ENCODE peak calls at places on chromosome 16, in ten cellular contexts. One of them, this sample, is unnamed.

GRCh38 chr16:28184625-28185024 is 27.1 kb downstream of the XPO6 start:
- DNase-seq in A549: no peak
- DNase-seq in GM12891: no peak
- DNase-seq in body of pancreas: no peak
- DNase-seq in IMR-90: no peak
- DNase-seq in HepG2: no peak
- DNase-seq in sigmoid colon: no peak
- DNase-seq in testis: no peak
- DNase-seq in K562: no peak
- DNase-seq in heart left ventricle: no peak
- DNase-seq in this sample: no peak

GRCh38 chr16:12874135-12874534 is 27.3 kb upstream of the SHISA9 start:
- DNase-seq in A549: peak
- DNase-seq in GM12891: no peak
- DNase-seq in body of pancreas: no peak
- DNase-seq in IMR-90: peak
- DNase-seq in HepG2: no peak
- DNase-seq in sigmoid colon: no peak
- DNase-seq in testis: no peak
- DNase-seq in K562: no peak
- DNase-seq in heart left ventricle: no peak
- DNase-seq in this sample: no peak

GRCh38 chr16:88807626-88808453 is 3.9 kb downstream of the APRT start:
- DNase-seq in A549: no peak
- DNase-seq in GM12891: no peak
- DNase-seq in body of pancreas: no peak
- DNase-seq in IMR-90: no peak
- DNase-seq in HepG2: no peak
- DNase-seq in sigmoid colon: no peak
- DNase-seq in testis: no peak
- DNase-seq in K562: no peak
- DNase-seq in heart left ventricle: no peak
- DNase-seq in this sample: no peak

GRCh38 chr16:21097151-21097550 is 53.5 kb downstream of the DNAH3 start:
- DNase-seq in A549: no peak
- DNase-seq in GM12891: no peak
- DNase-seq in body of pancreas: no peak
- DNase-seq in IMR-90: peak
- DNase-seq in HepG2: no peak
- DNase-seq in sigmoid colon: no peak
- DNase-seq in testis: no peak
- DNase-seq in K562: no peak
- DNase-seq in heart left ventricle: no peak
- DNase-seq in this sample: no peak

GRCh38 chr16:718389-718788 is 2.6 kb upstream of the ANTKMT start:
- DNase-seq in A549: no peak
- DNase-seq in GM12891: no peak
- DNase-seq in body of pancreas: no peak
- DNase-seq in IMR-90: no peak
- DNase-seq in HepG2: no peak
- DNase-seq in sigmoid colon: no peak
- DNase-seq in testis: no peak
- DNase-seq in K562: no peak
- DNase-seq in heart left ventricle: no peak
- DNase-seq in this sample: no peak

GRCh38 chr16:89357055-89357454 is 133.3 kb downstream of the ANKRD11 start:
- DNase-seq in A549: no peak
- DNase-seq in GM12891: no peak
- DNase-seq in body of pancreas: no peak
- DNase-seq in IMR-90: no peak
- DNase-seq in HepG2: peak
- DNase-seq in sigmoid colon: no peak
- DNase-seq in testis: no peak
- DNase-seq in K562: peak
- DNase-seq in heart left ventricle: no peak
- DNase-seq in this sample: no peak

GRCh38 chr16:804193-805048 is 3.9 kb upstream of the GNG13 start:
- DNase-seq in A549: no peak
- DNase-seq in GM12891: no peak
- DNase-seq in body of pancreas: no peak
- DNase-seq in IMR-90: no peak
- DNase-seq in HepG2: no peak
- DNase-seq in sigmoid colon: no peak
- DNase-seq in testis: no peak
- DNase-seq in K562: no peak
- DNase-seq in heart left ventricle: no peak
- DNase-seq in this sample: no peak

GRCh38 chr16:75550211-75550662 is 5.8 kb downstream of the TMEM231 start:
- DNase-seq in A549: peak
- DNase-seq in GM12891: no peak
- DNase-seq in body of pancreas: peak
- DNase-seq in IMR-90: peak
- DNase-seq in HepG2: peak
- DNase-seq in sigmoid colon: no peak
- DNase-seq in testis: peak
- DNase-seq in K562: no peak
- DNase-seq in heart left ventricle: peak
- DNase-seq in this sample: peak

GRCh38 chr16:79348521-79349306 is 251.8 kb downstream of the MAF start:
- DNase-seq in A549: no peak
- DNase-seq in GM12891: no peak
- DNase-seq in body of pancreas: no peak
- DNase-seq in IMR-90: no peak
- DNase-seq in HepG2: no peak
- DNase-seq in sigmoid colon: no peak
- DNase-seq in testis: no peak
- DNase-seq in K562: no peak
- DNase-seq in heart left ventricle: no peak
- DNase-seq in this sample: no peak

GRCh38 chr16:19130852-19131808 is 17.4 kb downstream of the ITPRIPL2 start:
- DNase-seq in A549: no peak
- DNase-seq in GM12891: no peak
- DNase-seq in body of pancreas: no peak
- DNase-seq in IMR-90: peak
- DNase-seq in HepG2: no peak
- DNase-seq in sigmoid colon: peak
- DNase-seq in testis: peak
- DNase-seq in K562: peak
- DNase-seq in heart left ventricle: peak
- DNase-seq in this sample: no peak

GRCh38 chr16:57987441-57988177 is 12.9 kb downstream of the ZNF319 start:
- DNase-seq in A549: no peak
- DNase-seq in GM12891: no peak
- DNase-seq in body of pancreas: no peak
- DNase-seq in IMR-90: no peak
- DNase-seq in HepG2: no peak
- DNase-seq in sigmoid colon: no peak
- DNase-seq in testis: no peak
- DNase-seq in K562: no peak
- DNase-seq in heart left ventricle: no peak
- DNase-seq in this sample: no peak

GRCh38 chr16:71441348-71441781 is 489 bp downstream of the TLE7 start:
- DNase-seq in A549: no peak
- DNase-seq in GM12891: no peak
- DNase-seq in body of pancreas: no peak
- DNase-seq in IMR-90: no peak
- DNase-seq in HepG2: no peak
- DNase-seq in sigmoid colon: no peak
- DNase-seq in testis: peak
- DNase-seq in K562: no peak
- DNase-seq in heart left ventricle: no peak
- DNase-seq in this sample: peak

GRCh38 chr16:12546918-12547607 is 256.6 kb downstream of the CPPED1 start:
- DNase-seq in A549: no peak
- DNase-seq in GM12891: no peak
- DNase-seq in body of pancreas: no peak
- DNase-seq in IMR-90: peak
- DNase-seq in HepG2: no peak
- DNase-seq in sigmoid colon: no peak
- DNase-seq in testis: no peak
- DNase-seq in K562: no peak
- DNase-seq in heart left ventricle: no peak
- DNase-seq in this sample: no peak

GRCh38 chr16:88948781-88949490 is 28.1 kb downstream of the CBFA2T3 start:
- DNase-seq in A549: no peak
- DNase-seq in GM12891: no peak
- DNase-seq in body of pancreas: no peak
- DNase-seq in IMR-90: no peak
- DNase-seq in HepG2: no peak
- DNase-seq in sigmoid colon: no peak
- DNase-seq in testis: no peak
- DNase-seq in K562: no peak
- DNase-seq in heart left ventricle: no peak
- DNase-seq in this sample: no peak

GRCh38 chr16:77409311-77409710 is 25.5 kb downstream of the ADAMTS18 start:
- DNase-seq in A549: no peak
- DNase-seq in GM12891: no peak
- DNase-seq in body of pancreas: no peak
- DNase-seq in IMR-90: no peak
- DNase-seq in HepG2: no peak
- DNase-seq in sigmoid colon: no peak
- DNase-seq in testis: no peak
- DNase-seq in K562: no peak
- DNase-seq in heart left ventricle: no peak
- DNase-seq in this sample: no peak

GRCh38 chr16:12470311-12471229 is 333.1 kb downstream of the CPPED1 start:
- DNase-seq in A549: no peak
- DNase-seq in GM12891: no peak
- DNase-seq in body of pancreas: no peak
- DNase-seq in IMR-90: peak
- DNase-seq in HepG2: no peak
- DNase-seq in sigmoid colon: peak
- DNase-seq in testis: no peak
- DNase-seq in K562: no peak
- DNase-seq in heart left ventricle: peak
- DNase-seq in this sample: no peak

GRCh38 chr16:86396318-86396882 is 113.9 kb upstream of the FOXF1 start:
- DNase-seq in A549: no peak
- DNase-seq in GM12891: no peak
- DNase-seq in body of pancreas: no peak
- DNase-seq in IMR-90: peak
- DNase-seq in HepG2: no peak
- DNase-seq in sigmoid colon: peak
- DNase-seq in testis: no peak
- DNase-seq in K562: no peak
- DNase-seq in heart left ventricle: no peak
- DNase-seq in this sample: no peak

GRCh38 chr16:85382717-85383118 is 230.4 kb upstream of the GSE1 start:
- DNase-seq in A549: no peak
- DNase-seq in GM12891: no peak
- DNase-seq in body of pancreas: no peak
- DNase-seq in IMR-90: no peak
- DNase-seq in HepG2: no peak
- DNase-seq in sigmoid colon: no peak
- DNase-seq in testis: no peak
- DNase-seq in K562: no peak
- DNase-seq in heart left ventricle: no peak
- DNase-seq in this sample: peak
- TF ChIP-seq POLR2A in A549: no peak
- TF ChIP-seq POLR2A in GM12891: no peak
- TF ChIP-seq POLR2A in body of pancreas: no peak
- TF ChIP-seq POLR2A in IMR-90: no peak
- TF ChIP-seq POLR2A in HepG2: no peak
- TF ChIP-seq POLR2A in sigmoid colon: no peak
- TF ChIP-seq POLR2A in testis: no peak
- TF ChIP-seq POLR2A in K562: no peak
- TF ChIP-seq POLR2A in heart left ventricle: no peak
- TF ChIP-seq POLR2A in this sample: no peak

GRCh38 chr16:9528680-9529079 is 437.2 kb downstream of the HAPSTR1 start:
- DNase-seq in A549: no peak
- DNase-seq in GM12891: no peak
- DNase-seq in body of pancreas: peak
- DNase-seq in IMR-90: no peak
- DNase-seq in HepG2: no peak
- DNase-seq in sigmoid colon: no peak
- DNase-seq in testis: no peak
- DNase-seq in K562: no peak
- DNase-seq in heart left ventricle: no peak
- DNase-seq in this sample: no peak

GRCh38 chr16:9536905-9537304 is 445.5 kb downstream of the HAPSTR1 start:
- DNase-seq in A549: no peak
- DNase-seq in GM12891: no peak
- DNase-seq in body of pancreas: no peak
- DNase-seq in IMR-90: no peak
- DNase-seq in HepG2: no peak
- DNase-seq in sigmoid colon: no peak
- DNase-seq in testis: no peak
- DNase-seq in K562: no peak
- DNase-seq in heart left ventricle: no peak
- DNase-seq in this sample: no peak

GRCh38 chr16:9534759-9535158 is 443.3 kb downstream of the HAPSTR1 start:
- DNase-seq in A549: no peak
- DNase-seq in GM12891: no peak
- DNase-seq in body of pancreas: peak
- DNase-seq in IMR-90: no peak
- DNase-seq in HepG2: no peak
- DNase-seq in sigmoid colon: no peak
- DNase-seq in testis: no peak
- DNase-seq in K562: no peak
- DNase-seq in heart left ventricle: peak
- DNase-seq in this sample: no peak

GRCh38 chr16:9527976-9528375 is 436.5 kb downstream of the HAPSTR1 start:
- DNase-seq in A549: no peak
- DNase-seq in GM12891: no peak
- DNase-seq in body of pancreas: no peak
- DNase-seq in IMR-90: no peak
- DNase-seq in HepG2: no peak
- DNase-seq in sigmoid colon: no peak
- DNase-seq in testis: no peak
- DNase-seq in K562: no peak
- DNase-seq in heart left ventricle: no peak
- DNase-seq in this sample: no peak

GRCh38 chr16:9533042-9533441 is 441.6 kb downstream of the HAPSTR1 start:
- DNase-seq in A549: no peak
- DNase-seq in GM12891: no peak
- DNase-seq in body of pancreas: no peak
- DNase-seq in IMR-90: no peak
- DNase-seq in HepG2: no peak
- DNase-seq in sigmoid colon: no peak
- DNase-seq in testis: no peak
- DNase-seq in K562: no peak
- DNase-seq in heart left ventricle: no peak
- DNase-seq in this sample: no peak
- TF ChIP-seq POLR2A in A549: no peak
- TF ChIP-seq POLR2A in GM12891: no peak
- TF ChIP-seq POLR2A in body of pancreas: no peak
- TF ChIP-seq POLR2A in IMR-90: no peak
- TF ChIP-seq POLR2A in HepG2: no peak
- TF ChIP-seq POLR2A in sigmoid colon: no peak
- TF ChIP-seq POLR2A in testis: no peak
- TF ChIP-seq POLR2A in K562: no peak
- TF ChIP-seq POLR2A in heart left ventricle: no peak
- TF ChIP-seq POLR2A in this sample: no peak

GRCh38 chr16:68529931-68530667 is 9.0 kb upstream of the ZFP90 start:
- DNase-seq in A549: peak
- DNase-seq in GM12891: peak
- DNase-seq in body of pancreas: peak
- DNase-seq in IMR-90: peak
- DNase-seq in HepG2: peak
- DNase-seq in sigmoid colon: peak
- DNase-seq in testis: peak
- DNase-seq in K562: peak
- DNase-seq in heart left ventricle: peak
- DNase-seq in this sample: peak
- TF ChIP-seq POLR2A in A549: peak
- TF ChIP-seq POLR2A in GM12891: no peak
- TF ChIP-seq POLR2A in body of pancreas: no peak
- TF ChIP-seq POLR2A in IMR-90: no peak
- TF ChIP-seq POLR2A in HepG2: peak
- TF ChIP-seq POLR2A in sigmoid colon: no peak
- TF ChIP-seq POLR2A in testis: no peak
- TF ChIP-seq POLR2A in K562: no peak
- TF ChIP-seq POLR2A in heart left ventricle: no peak
- TF ChIP-seq POLR2A in this sample: peak

GRCh38 chr16:54143934-54144333 is 142.7 kb downstream of the IRX3 start:
- DNase-seq in A549: no peak
- DNase-seq in GM12891: no peak
- DNase-seq in body of pancreas: no peak
- DNase-seq in IMR-90: no peak
- DNase-seq in HepG2: no peak
- DNase-seq in sigmoid colon: no peak
- DNase-seq in testis: no peak
- DNase-seq in K562: no peak
- DNase-seq in heart left ventricle: no peak
- DNase-seq in this sample: no peak
- TF ChIP-seq POLR2A in A549: no peak
- TF ChIP-seq POLR2A in GM12891: no peak
- TF ChIP-seq POLR2A in body of pancreas: no peak
- TF ChIP-seq POLR2A in IMR-90: no peak
- TF ChIP-seq POLR2A in HepG2: no peak
- TF ChIP-seq POLR2A in sigmoid colon: no peak
- TF ChIP-seq POLR2A in testis: no peak
- TF ChIP-seq POLR2A in K562: no peak
- TF ChIP-seq POLR2A in heart left ventricle: no peak
- TF ChIP-seq POLR2A in this sample: no peak

This sample was measured in erythroblast.